ENCODE peak calls at places on chromosomes 13 and 19, in ten cellular contexts. One of them, this sample, is unnamed.

GRCh38 chr13:114130131-114130707 is 2.2 kb downstream of the RASA3 start:
- DNase-seq in M059J: peak
- DNase-seq in stimulated activated CD4-positive, alpha-beta T cell treated with anti-CD3 and anti-CD28 coated beads, Interleukin-15, amount 100 ng/mL, for 1 hour: no peak
- DNase-seq in AG08396: no peak
- DNase-seq in hypothalamus: no peak
- DNase-seq in HuH-7: no peak
- DNase-seq in NCI-H187 treated with DMSO at 0.1 percent for 48 hours: no peak
- DNase-seq in activated naive CD8-positive, alpha-beta T cell treated with anti-CD3 and anti-CD28 coated beads, Interleukin-2, amount 50 U/mL, for 24 hours: no peak
- DNase-seq in activated CD4-positive, CD25-positive, alpha-beta regulatory T cell: no peak
- DNase-seq in thoracic aorta: no peak
- DNase-seq in this sample: no peak

GRCh38 chr19:13824703-13825102 is 29.5 kb downstream of the ZSWIM4 start:
- DNase-seq in activated CD4-positive, CD25-positive, alpha-beta regulatory T cell: no peak
- DNase-seq in M059J: no peak
- DNase-seq in HuH-7: no peak
- DNase-seq in activated naive CD8-positive, alpha-beta T cell treated with anti-CD3 and anti-CD28 coated beads, Interleukin-2, amount 50 U/mL, for 24 hours: no peak
- DNase-seq in thoracic aorta: no peak
- DNase-seq in AG08396: no peak
- DNase-seq in hypothalamus: no peak
- DNase-seq in NCI-H187 treated with DMSO at 0.1 percent for 48 hours: no peak
- DNase-seq in stimulated activated CD4-positive, alpha-beta T cell treated with anti-CD3 and anti-CD28 coated beads, Interleukin-15, amount 100 ng/mL, for 1 hour: no peak
- DNase-seq in this sample: no peak

GRCh38 chr19:55156202-55157063 is 1.1 kb downstream of the TNNI3 start:
- DNase-seq in M059J: peak
- DNase-seq in hypothalamus: no peak
- DNase-seq in activated CD4-positive, CD25-positive, alpha-beta regulatory T cell: no peak
- DNase-seq in stimulated activated CD4-positive, alpha-beta T cell treated with anti-CD3 and anti-CD28 coated beads, Interleukin-15, amount 100 ng/mL, for 1 hour: no peak
- DNase-seq in HuH-7: no peak
- DNase-seq in thoracic aorta: no peak
- DNase-seq in activated naive CD8-positive, alpha-beta T cell treated with anti-CD3 and anti-CD28 coated beads, Interleukin-2, amount 50 U/mL, for 24 hours: peak
- DNase-seq in NCI-H187 treated with DMSO at 0.1 percent for 48 hours: no peak
- DNase-seq in AG08396: peak
- DNase-seq in this sample: no peak

GRCh38 chr13:36814465-36814864 is 4.6 kb upstream of the RFXAP start:
- DNase-seq in activated naive CD8-positive, alpha-beta T cell treated with anti-CD3 and anti-CD28 coated beads, Interleukin-2, amount 50 U/mL, for 24 hours: no peak
- DNase-seq in M059J: peak
- DNase-seq in stimulated activated CD4-positive, alpha-beta T cell treated with anti-CD3 and anti-CD28 coated beads, Interleukin-15, amount 100 ng/mL, for 1 hour: no peak
- DNase-seq in hypothalamus: no peak
- DNase-seq in HuH-7: no peak
- DNase-seq in thoracic aorta: no peak
- DNase-seq in AG08396: no peak
- DNase-seq in NCI-H187 treated with DMSO at 0.1 percent for 48 hours: no peak
- DNase-seq in activated CD4-positive, CD25-positive, alpha-beta regulatory T cell: no peak
- DNase-seq in this sample: no peak

GRCh38 chr19:42023121-42023942 is 29.3 kb upstream of the ATP1A3 start:
- DNase-seq in AG08396: no peak
- DNase-seq in M059J: peak
- DNase-seq in activated naive CD8-positive, alpha-beta T cell treated with anti-CD3 and anti-CD28 coated beads, Interleukin-2, amount 50 U/mL, for 24 hours: peak
- DNase-seq in thoracic aorta: no peak
- DNase-seq in HuH-7: peak
- DNase-seq in stimulated activated CD4-positive, alpha-beta T cell treated with anti-CD3 and anti-CD28 coated beads, Interleukin-15, amount 100 ng/mL, for 1 hour: no peak
- DNase-seq in NCI-H187 treated with DMSO at 0.1 percent for 48 hours: no peak
- DNase-seq in activated CD4-positive, CD25-positive, alpha-beta regulatory T cell: no peak
- DNase-seq in hypothalamus: no peak
- DNase-seq in this sample: no peak

GRCh38 chr19:34428549-34429285 is 536 bp downstream of the UBA2 start:
- DNase-seq in stimulated activated CD4-positive, alpha-beta T cell treated with anti-CD3 and anti-CD28 coated beads, Interleukin-15, amount 100 ng/mL, for 1 hour: peak
- DNase-seq in thoracic aorta: no peak
- DNase-seq in activated naive CD8-positive, alpha-beta T cell treated with anti-CD3 and anti-CD28 coated beads, Interleukin-2, amount 50 U/mL, for 24 hours: peak
- DNase-seq in hypothalamus: no peak
- DNase-seq in HuH-7: peak
- DNase-seq in activated CD4-positive, CD25-positive, alpha-beta regulatory T cell: peak
- DNase-seq in AG08396: peak
- DNase-seq in M059J: peak
- DNase-seq in NCI-H187 treated with DMSO at 0.1 percent for 48 hours: no peak
- DNase-seq in this sample: peak

GRCh38 chr13:99448586-99448985 is 52.7 kb upstream of the TM9SF2 start:
- DNase-seq in hypothalamus: no peak
- DNase-seq in stimulated activated CD4-positive, alpha-beta T cell treated with anti-CD3 and anti-CD28 coated beads, Interleukin-15, amount 100 ng/mL, for 1 hour: no peak
- DNase-seq in activated CD4-positive, CD25-positive, alpha-beta regulatory T cell: no peak
- DNase-seq in thoracic aorta: no peak
- DNase-seq in activated naive CD8-positive, alpha-beta T cell treated with anti-CD3 and anti-CD28 coated beads, Interleukin-2, amount 50 U/mL, for 24 hours: no peak
- DNase-seq in M059J: no peak
- DNase-seq in AG08396: no peak
- DNase-seq in HuH-7: no peak
- DNase-seq in NCI-H187 treated with DMSO at 0.1 percent for 48 hours: no peak
- DNase-seq in this sample: no peak

GRCh38 chr13:62931901-62932883 is 1516.5 kb upstream of the PCDH20 start:
- DNase-seq in stimulated activated CD4-positive, alpha-beta T cell treated with anti-CD3 and anti-CD28 coated beads, Interleukin-15, amount 100 ng/mL, for 1 hour: no peak
- DNase-seq in activated CD4-positive, CD25-positive, alpha-beta regulatory T cell: no peak
- DNase-seq in activated naive CD8-positive, alpha-beta T cell treated with anti-CD3 and anti-CD28 coated beads, Interleukin-2, amount 50 U/mL, for 24 hours: no peak
- DNase-seq in AG08396: no peak
- DNase-seq in NCI-H187 treated with DMSO at 0.1 percent for 48 hours: no peak
- DNase-seq in hypothalamus: no peak
- DNase-seq in M059J: peak
- DNase-seq in HuH-7: no peak
- DNase-seq in thoracic aorta: no peak
- DNase-seq in this sample: no peak

GRCh38 chr13:100666124-100666523 is 8.5 kb downstream of the TMTC4 start:
- DNase-seq in thoracic aorta: no peak
- DNase-seq in stimulated activated CD4-positive, alpha-beta T cell treated with anti-CD3 and anti-CD28 coated beads, Interleukin-15, amount 100 ng/mL, for 1 hour: no peak
- DNase-seq in NCI-H187 treated with DMSO at 0.1 percent for 48 hours: no peak
- DNase-seq in M059J: no peak
- DNase-seq in hypothalamus: no peak
- DNase-seq in AG08396: no peak
- DNase-seq in HuH-7: no peak
- DNase-seq in activated CD4-positive, CD25-positive, alpha-beta regulatory T cell: no peak
- DNase-seq in activated naive CD8-positive, alpha-beta T cell treated with anti-CD3 and anti-CD28 coated beads, Interleukin-2, amount 50 U/mL, for 24 hours: no peak
- DNase-seq in this sample: no peak

GRCh38 chr13:51397262-51397933 is 55.4 kb downstream of the INTS6 start:
- DNase-seq in thoracic aorta: peak
- DNase-seq in HuH-7: peak
- DNase-seq in hypothalamus: no peak
- DNase-seq in activated CD4-positive, CD25-positive, alpha-beta regulatory T cell: no peak
- DNase-seq in AG08396: peak
- DNase-seq in NCI-H187 treated with DMSO at 0.1 percent for 48 hours: no peak
- DNase-seq in activated naive CD8-positive, alpha-beta T cell treated with anti-CD3 and anti-CD28 coated beads, Interleukin-2, amount 50 U/mL, for 24 hours: no peak
- DNase-seq in M059J: peak
- DNase-seq in stimulated activated CD4-positive, alpha-beta T cell treated with anti-CD3 and anti-CD28 coated beads, Interleukin-15, amount 100 ng/mL, for 1 hour: no peak
- DNase-seq in this sample: no peak

GRCh38 chr13:20069956-20070355 is 90.9 kb downstream of the GJA3 start:
- DNase-seq in activated CD4-positive, CD25-positive, alpha-beta regulatory T cell: no peak
- DNase-seq in HuH-7: no peak
- DNase-seq in stimulated activated CD4-positive, alpha-beta T cell treated with anti-CD3 and anti-CD28 coated beads, Interleukin-15, amount 100 ng/mL, for 1 hour: no peak
- DNase-seq in hypothalamus: no peak
- DNase-seq in M059J: no peak
- DNase-seq in NCI-H187 treated with DMSO at 0.1 percent for 48 hours: no peak
- DNase-seq in activated naive CD8-positive, alpha-beta T cell treated with anti-CD3 and anti-CD28 coated beads, Interleukin-2, amount 50 U/mL, for 24 hours: no peak
- DNase-seq in thoracic aorta: no peak
- DNase-seq in AG08396: no peak
- DNase-seq in this sample: no peak

This sample was measured in right lobe of liver.